ENCODE peak calls at places on chromosomes 12 and 14, in five cellular contexts. O is transverse colon, G is SK-N-MC, J is HL-60, A is endothelial cell of umbilical vein. X is an unnamed sample.

GRCh38 chr12:113056631-113057488 is at the start of gene DTX1:
- DNase-seq in O (no peak), J (no peak), A (no peak), G (no peak), X (no peak)

GRCh38 chr14:101834387-101835165 is 73.1 kb downstream of the PPP2R5C start:
- DNase-seq in O (no peak), J (no peak), A (no peak), G (no peak), X (no peak)

GRCh38 chr14:64899958-64900357 is 14.3 kb upstream of the CHURC1 start:
- DNase-seq in G (no peak), J (no peak), A (no peak), O (no peak), X (no peak)

GRCh38 chr14:102929349-102930137 is 7.1 kb downstream of the AMN start:
- DNase-seq in O (peak), J (no peak), G (no peak), A (no peak), X (no peak)

GRCh38 chr14:61511558-61511924 is 183.8 kb upstream of the HIF1A start:
- DNase-seq in J (no peak), G (no peak), A (peak), O (no peak), X (no peak)

GRCh38 chr12:53200458-53201169 is 6.4 kb downstream of the ITGB7 start:
- DNase-seq in O (no peak), G (no peak), A (no peak), J (peak), X (no peak)

GRCh38 chr12:107558816-107559382 is 126.7 kb upstream of the PWP1 start:
- DNase-seq in G (no peak), O (no peak), A (no peak), J (no peak), X (no peak)

GRCh38 chr12:87274594-87275245 is 754.5 kb downstream of the C12orf50 start:
- DNase-seq in A (peak), J (no peak), O (no peak), G (no peak), X (no peak)

GRCh38 chr12:124309744-124310143 is 14.9 kb downstream of the RFLNA start:
- DNase-seq in J (no peak), A (no peak), O (no peak), G (no peak), X (no peak)

GRCh38 chr14:50028458-50028857 is 87.9 kb downstream of the VCPKMT start:
- DNase-seq in O (no peak), G (no peak), A (no peak), J (no peak), X (no peak)
- TF ChIP-seq POLR2AphosphoS5 in O (no peak), G (no peak), A (no peak), J (no peak), X (no peak)

GRCh38 chr14:21084988-21085853 is 13.2 kb downstream of the ZNF219 start:
- DNase-seq in A (no peak), J (peak), G (no peak), O (no peak), X (no peak)
- TF ChIP-seq POLR2AphosphoS5 in A (no peak), J (peak), G (no peak), O (no peak), X (no peak)

DNA sequence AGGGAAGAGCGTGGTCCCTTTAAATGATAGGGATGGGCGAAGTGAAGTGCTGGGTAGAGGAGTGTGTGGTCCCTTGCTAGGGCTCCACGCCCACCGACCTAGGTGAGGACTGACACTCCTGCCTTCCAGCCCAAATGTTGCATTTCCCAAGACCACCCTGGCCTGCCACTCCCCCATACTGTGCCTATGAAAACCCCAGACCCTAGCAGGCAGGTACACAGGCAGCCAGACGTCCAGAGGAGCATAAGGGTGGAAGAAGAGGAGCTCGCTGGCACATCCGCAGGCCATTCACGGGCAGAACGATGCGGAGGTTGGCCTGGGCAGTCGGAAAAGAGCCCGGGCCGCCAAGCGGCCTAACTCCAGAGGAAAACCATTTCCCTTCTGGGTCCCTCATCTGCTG is 817 bp upstream of the IPO8 start:
- DNase-seq in A (no peak), J (no peak), G (no peak), O (no peak), X (peak)
- TF ChIP-seq POLR2AphosphoS5 in A (no peak), J (no peak), G (no peak), O (no peak), X (no peak)

GRCh38 chr14:39186941-39187525 is 12.0 kb downstream of the PNN start:
- DNase-seq in J (no peak), O (no peak), A (no peak), G (no peak), X (no peak)
- TF ChIP-seq POLR2AphosphoS5 in J (no peak), O (no peak), A (no peak), G (no peak), X (peak)

GRCh38 chr12:88308825-88309224 is 166.7 kb downstream of the TMTC3 start:
- DNase-seq in G (no peak), A (peak), J (no peak), O (no peak), X (no peak)
- TF ChIP-seq POLR2AphosphoS5 in G (no peak), A (no peak), J (no peak), O (no peak), X (no peak)

GRCh38 chr14:99562848-99563748 is 40.9 kb downstream of the CCDC85C start:
- DNase-seq in J (no peak), A (peak), G (no peak), O (peak), X (no peak)
- TF ChIP-seq POLR2AphosphoS5 in J (no peak), A (no peak), G (no peak), O (peak), X (no peak)

GRCh38 chr12:38327356-38327755 is 10.8 kb downstream of the ALG10B start:
- DNase-seq in A (no peak), G (no peak), J (no peak), O (no peak), X (no peak)

GRCh38 chr12:38332814-38333213 is 16.2 kb downstream of the ALG10B start:
- DNase-seq in G (no peak), J (no peak), O (no peak), A (no peak), X (no peak)
- TF ChIP-seq POLR2AphosphoS5 in G (no peak), J (no peak), O (no peak), A (no peak), X (no peak)

DNA sequence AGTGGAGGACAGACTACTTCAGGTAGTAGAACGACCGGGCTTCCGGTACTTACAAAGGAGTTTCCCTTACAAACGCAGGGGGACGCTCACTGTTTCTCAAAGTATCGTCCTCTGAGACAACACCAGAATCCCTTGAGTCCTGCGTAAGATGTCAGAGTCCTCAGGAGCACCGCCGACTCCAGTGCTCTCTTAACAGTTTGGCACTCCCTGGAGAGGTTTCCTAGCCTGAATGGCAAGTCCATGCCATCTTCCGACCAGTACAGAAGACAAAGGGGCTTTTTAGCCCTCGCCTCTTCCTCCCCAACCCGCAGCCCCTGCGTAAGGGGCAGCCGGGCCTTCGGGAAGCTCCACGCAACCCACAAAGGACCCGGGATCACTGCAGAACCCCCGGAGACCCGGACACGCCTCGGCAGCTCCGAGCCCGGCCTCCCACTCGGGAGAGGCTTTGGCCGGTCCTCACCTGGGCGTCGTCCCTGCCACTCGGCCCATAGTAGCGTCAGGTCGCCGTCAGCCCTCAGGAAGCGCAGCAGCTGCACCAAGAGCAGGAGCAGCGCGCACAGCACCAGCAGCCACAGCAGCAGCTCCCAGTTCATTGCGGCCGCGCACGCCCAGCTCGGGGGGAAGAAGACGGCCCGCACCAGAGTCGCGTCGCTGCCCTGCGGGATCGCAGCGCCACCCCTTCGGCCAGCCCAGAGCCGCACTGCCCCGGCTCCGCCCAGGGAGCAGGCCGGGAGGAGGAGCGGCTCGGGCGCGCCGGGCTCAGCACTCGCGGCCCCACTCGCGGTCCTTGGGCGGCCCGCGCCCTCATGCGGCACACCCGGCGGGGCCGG is at the start of gene DHRS7:
- DNase-seq in A (peak), O (peak), G (peak), J (peak), X (peak)
- TF ChIP-seq POLR2AphosphoS5 in A (peak), O (peak), G (no peak), J (peak), X (peak)

X was measured in GM12891.